ENCODE peak calls at places on chromosomes 2 and 18, in ten cellular contexts. G, H, P, O, F, A, Z, T, C and N are unnamed samples.

GRCh38 chr2:182763311-182763912 is 47.4 kb downstream of the DNAJC10 start:
- DNase-seq in G (no peak), C (peak), P (no peak), Z (no peak), T (no peak), H (no peak), A (no peak), O (peak), F (no peak), N (peak)

GRCh38 chr2:215059724-215060123 is 78.7 kb downstream of the ABCA12 start:
- DNase-seq in G (no peak), H (no peak), C (no peak), A (no peak), Z (no peak), O (no peak), T (no peak), F (no peak), P (no peak), N (no peak)

GRCh38 chr18:40738321-40738880 is 1216.6 kb upstream of the PIK3C3 start:
- DNase-seq in Z (no peak), C (no peak), T (no peak), G (peak), P (no peak), O (no peak), F (no peak), H (no peak), A (no peak), N (no peak)

GRCh38 chr2:239523147-239523943 is 122.5 kb upstream of the HDAC4 start:
- DNase-seq in G (no peak), C (no peak), P (no peak), Z (peak), O (no peak), F (peak), A (no peak), H (no peak), T (no peak), N (no peak)

GRCh38 chr18:59846814-59847490 is 52.8 kb upstream of the PMAIP1 start:
- DNase-seq in T (peak), F (no peak), H (no peak), C (no peak), Z (no peak), G (peak), P (no peak), O (no peak), A (peak), N (no peak)

GRCh38 chr2:144099340-144099739 is 420.6 kb downstream of the ZEB2 start:
- DNase-seq in H (no peak), F (no peak), T (no peak), C (no peak), G (no peak), O (no peak), Z (no peak), P (no peak), A (no peak), N (no peak)

GRCh38 chr2:222287862-222288479 is 10.8 kb downstream of the PAX3 start:
- DNase-seq in F (no peak), P (no peak), T (no peak), Z (no peak), H (no peak), A (no peak), G (no peak), C (no peak), O (no peak), N (no peak)

GRCh38 chr2:46412010-46412409 is 67.4 kb upstream of the TMEM247 start:
- DNase-seq in O (no peak), Z (no peak), T (no peak), F (no peak), G (no peak), P (no peak), C (no peak), H (no peak), A (no peak), N (no peak)

GRCh38 chr2:150911766-150912280 is 349.8 kb downstream of the RBM43 start:
- DNase-seq in A (no peak), F (no peak), P (no peak), T (no peak), C (peak), H (no peak), G (no peak), Z (peak), O (no peak), N (no peak)

GRCh38 chr2:205047273-205047839 is 502.1 kb downstream of the PARD3B start:
- DNase-seq in P (no peak), C (no peak), Z (no peak), T (no peak), A (no peak), F (no peak), G (no peak), O (no peak), H (no peak), N (no peak)

GRCh38 chr2:118498943-118499342 is 348.5 kb downstream of the EN1 start:
- DNase-seq in C (no peak), H (no peak), A (no peak), O (no peak), G (no peak), F (no peak), P (no peak), Z (no peak), T (no peak), N (no peak)